ENCODE peak calls at places on chromosomes 1 and 21, in four cellular contexts. B is HL-60; X is cardiac muscle cell; G is CD4-positive, CD25-positive, alpha-beta regulatory T cell. M is an unnamed sample.

GRCh38 chr1:116179398-116179797 is 68.2 kb downstream of the MAB21L3 start:
- DNase-seq in B (no peak), X (no peak), G (no peak), M (no peak)

GRCh38 chr1:158716335-158716734 is 4.2 kb downstream of the OR6K3 start:
- DNase-seq in B (no peak), G (no peak), X (no peak), M (no peak)

GRCh38 chr1:4059270-4059669 is 159.2 kb upstream of the C1orf174 start:
- DNase-seq in X (no peak), G (no peak), B (no peak), M (no peak)

GRCh38 chr1:151847867-151848596 is 5.5 kb downstream of the THEM5 start:
- DNase-seq in B (no peak), G (no peak), X (peak; percentile 55), M (no peak)

GRCh38 chr1:180566495-180566894 is 7.7 kb downstream of the OVAAL start:
- DNase-seq in G (no peak), B (no peak), X (no peak), M (no peak)

GRCh38 chr1:161766102-161766981 is at the start of gene ATF6:
- DNase-seq in G (peak; percentile 91), X (peak; percentile 96), B (peak; percentile 94), M (peak; percentile 88)

GRCh38 chr1:160522622-160523345 is at the start of gene SLAMF6:
- DNase-seq in B (peak; percentile 43), G (peak; percentile 81), X (no peak), M (no peak)

GRCh38 chr1:76659171-76659940 is 207.9 kb upstream of the ST6GALNAC5 start:
- DNase-seq in G (no peak), B (no peak), X (no peak), M (no peak)

GRCh38 chr1:160205974-160206369 is 788 bp downstream of the PEA15 start:
- DNase-seq in B (no peak), X (peak; percentile 45), G (peak; percentile 66), M (peak; percentile 23)

GRCh38 chr1:169707917-169708604 is 3.4 kb downstream of the SELL start:
- DNase-seq in G (peak; percentile 58), B (no peak), X (no peak), M (no peak)

GRCh38 chr1:156426015-156426414 is 57.0 kb downstream of the RHBG start:
- DNase-seq in G (no peak), B (no peak), X (no peak), M (no peak)

GRCh38 chr1:154609398-154610380 is 1.7 kb upstream of the ADAR start:
- DNase-seq in B (no peak), G (peak; percentile 74), X (no peak), M (no peak)

GRCh38 chr1:17234405-17234804 is 14.5 kb upstream of the PADI3 start:
- DNase-seq in G (no peak), B (no peak), X (no peak), M (no peak)

GRCh38 chr1:64675718-64676345 is 69.0 kb upstream of the RAVER2 start:
- DNase-seq in G (peak; percentile 23), B (no peak), X (peak; percentile 50), M (no peak)

GRCh38 chr1:19648239-19648638 is 4.1 kb downstream of the NBL1 start:
- DNase-seq in X (no peak), B (no peak), G (no peak), M (no peak)

GRCh38 chr1:189131576-189131975 is 1346.1 kb downstream of the BRINP3 start:
- DNase-seq in B (no peak), X (no peak), G (no peak), M (no peak)

GRCh38 chr1:58739851-58740466 is 40.1 kb upstream of the MYSM1 start:
- DNase-seq in B (peak; percentile 49), X (peak; percentile 79), G (peak; percentile 63), M (no peak)

GRCh38 chr1:246959944-246960693 is 28.4 kb upstream of the AHCTF1 start:
- DNase-seq in X (peak; percentile 33), G (no peak), B (peak; percentile 36), M (no peak)

GRCh38 chr1:42172394-42173133 is 8.0 kb upstream of the GUCA2A start:
- DNase-seq in G (no peak), X (no peak), B (no peak), M (no peak)

GRCh38 chr1:25616932-25617625 is 488 bp downstream of the MAN1C1 start:
- DNase-seq in G (peak; percentile 38), B (no peak), X (no peak), M (no peak)

GRCh38 chr1:107545056-107545597 is 404.3 kb downstream of the NTNG1 start:
- DNase-seq in X (no peak), B (no peak), G (no peak), M (no peak)

GRCh38 chr1:80417651-80418050 is 1383.1 kb upstream of the ADGRL2 start:
- DNase-seq in B (no peak), X (peak; percentile 16), G (no peak), M (no peak)

GRCh38 chr1:241156231-241156965 is 200.6 kb downstream of the RGS7 start:
- DNase-seq in G (no peak), B (no peak), X (no peak), M (no peak)

GRCh38 chr1:56034222-56034621 is 545.1 kb downstream of the PLPP3 start:
- DNase-seq in G (no peak), X (peak; percentile 64), B (no peak), M (no peak)

GRCh38 chr1:51234721-51235425 is 1.2 kb upstream of the RNF11 start:
- DNase-seq in G (peak; percentile 20), X (peak; percentile 25), B (peak; percentile 89), M (peak; percentile 39)

GRCh38 chr1:172383541-172383940 is 36.9 kb upstream of the C1orf105 start:
- DNase-seq in X (peak; percentile 66), B (no peak), G (no peak), M (no peak)

GRCh38 chr21:45800339-45801080 is 157.0 kb downstream of the PCBP3 start:
- DNase-seq in X (no peak), B (no peak), G (no peak), M (no peak)

GRCh38 chr1:42747125-42747524 is 7.1 kb upstream of the CLDN19 start:
- DNase-seq in B (peak; percentile 18), G (peak; percentile 27), X (peak; percentile 35), M (peak; percentile 19)

GRCh38 chr21:42022906-42023305 is 12.7 kb upstream of the ZBTB21 start:
- DNase-seq in G (no peak), X (no peak), B (no peak), M (no peak)

GRCh38 chr1:27137022-27137542 is 17.8 kb downstream of the SLC9A1 start:
- DNase-seq in G (peak; percentile 94), B (peak; percentile 95), X (no peak), M (peak; percentile 51)

GRCh38 chr1:161440312-161440894 is 64.9 kb upstream of the FCGR2A start:
- DNase-seq in X (peak; percentile 45), G (peak; percentile 74), B (peak; percentile 65), M (no peak)

GRCh38 chr1:102919659-102920058 is 188.7 kb downstream of the COL11A1 start:
- DNase-seq in B (no peak), G (no peak), X (peak; percentile 42), M (no peak)

GRCh38 chr1:201275266-201275666 is 8.0 kb upstream of the PKP1 start:
- DNase-seq in B (no peak), X (peak; percentile 47), G (no peak), M (no peak)

GRCh38 chr1:108852141-108852540 is 4.8 kb downstream of the AKNAD1 start:
- DNase-seq in X (peak; percentile 41), G (no peak), B (no peak), M (no peak)

GRCh38 chr1:226429051-226429461 is 21.2 kb upstream of the PARP1 start:
- DNase-seq in X (no peak), G (no peak), B (no peak), M (no peak)

DNA sequence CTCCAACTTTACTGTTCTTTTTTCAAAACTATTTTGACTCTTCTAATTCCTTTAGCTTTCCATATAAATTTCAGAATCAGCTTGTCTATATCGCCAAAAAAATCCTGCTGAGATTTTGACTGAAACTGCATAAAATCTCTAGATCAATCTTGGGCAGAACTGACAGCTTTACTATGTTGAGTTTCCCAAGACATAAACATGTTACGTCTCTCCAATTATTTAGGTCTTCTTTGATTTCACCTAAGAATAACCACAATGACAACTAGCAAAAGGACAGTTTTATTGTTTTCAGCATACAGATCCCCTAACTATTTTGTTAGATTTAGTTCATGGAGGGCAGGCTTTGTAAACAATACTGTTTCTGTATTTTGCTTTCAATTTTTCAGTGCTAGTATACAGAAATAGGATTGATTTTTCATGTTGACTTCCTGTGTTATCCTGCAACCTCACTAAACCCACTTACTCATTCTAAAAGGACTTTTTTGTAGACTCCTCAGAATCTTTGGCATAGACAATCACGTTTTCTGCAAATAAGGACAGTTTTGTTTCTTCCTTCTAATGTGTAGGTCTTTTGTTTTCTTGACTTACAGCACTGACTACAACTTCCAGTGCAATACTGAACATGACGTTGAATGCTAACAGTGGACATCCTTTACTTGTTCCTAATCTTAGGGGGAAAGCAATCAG is 63.4 kb downstream of the NPHP4 start:
- DNase-seq in B (no peak), G (no peak), X (no peak), M (no peak)
- H3K27ac ChIP-seq in B (no peak overlapping the region), G (no peak overlapping the region), X (no peak overlapping the region), M (peak overlapping the region; percentile 51)

DNA sequence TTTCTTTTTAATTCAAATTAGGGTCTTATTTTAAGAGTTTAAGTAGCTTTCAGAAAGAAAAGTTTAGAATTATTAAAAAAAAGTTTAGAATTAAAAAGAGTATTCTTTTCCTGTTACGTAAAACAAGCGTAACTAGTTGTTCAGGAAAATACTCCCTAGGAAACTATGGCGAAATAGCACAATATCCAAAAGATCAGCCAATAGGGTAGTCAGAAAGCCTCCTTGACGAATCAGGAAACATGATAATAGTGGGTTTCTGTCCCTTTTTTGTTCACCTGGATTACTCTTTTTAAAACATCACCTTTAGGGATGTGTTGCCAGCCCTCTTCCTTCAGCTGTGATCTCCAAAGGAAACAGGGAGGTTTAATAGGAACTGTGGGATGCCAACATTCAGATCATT is 25.2 kb downstream of the S1PR1 start:
- DNase-seq in X (peak; percentile 49), B (no peak), G (no peak), M (no peak)
- H3K27ac ChIP-seq in X (peak overlapping the region; percentile 56), B (peak overlapping the region; percentile 88), G (peak overlapping the region; percentile 15), M (no peak overlapping the region)

GRCh38 chr1:41173651-41174050 is 68.5 kb downstream of the SCMH1 start:
- DNase-seq in B (no peak), G (no peak), X (no peak), M (no peak)

GRCh38 chr1:41169799-41170180 is 72.3 kb downstream of the SCMH1 start:
- DNase-seq in X (no peak), G (no peak), B (no peak), M (no peak)

GRCh38 chr1:41174170-41174569 is 67.9 kb downstream of the SCMH1 start:
- DNase-seq in G (no peak), X (no peak), B (no peak), M (no peak)

GRCh38 chr1:41169066-41169798 is 72.9 kb downstream of the SCMH1 start:
- DNase-seq in X (peak; percentile 20), G (no peak), B (no peak), M (no peak)

GRCh38 chr1:41171266-41171874 is 70.7 kb downstream of the SCMH1 start:
- DNase-seq in B (no peak), G (no peak), X (no peak), M (no peak)
- H3K27ac ChIP-seq in B (no peak overlapping the region), G (no peak overlapping the region), X (no peak overlapping the region), M (no peak overlapping the region)

GRCh38 chr21:34958040-34958439 is 91.1 kb downstream of the RUNX1 start:
- DNase-seq in G (no peak), B (no peak), X (no peak), M (no peak)

GRCh38 chr21:34952701-34953100 is 96.4 kb downstream of the RUNX1 start:
- DNase-seq in B (no peak), G (peak; percentile 48), X (no peak), M (no peak)

GRCh38 chr21:34950980-34951379 is 98.1 kb downstream of the RUNX1 start:
- DNase-seq in G (no peak), X (no peak), B (no peak), M (no peak)

GRCh38 chr21:34956416-34957316 is 92.4 kb downstream of the RUNX1 start:
- DNase-seq in G (no peak), B (peak; percentile 38), X (no peak), M (no peak)

GRCh38 chr21:34953950-34954349 is 95.2 kb downstream of the RUNX1 start:
- DNase-seq in G (no peak), X (no peak), B (no peak), M (no peak)
- H3K27ac ChIP-seq in G (no peak overlapping the region), X (no peak overlapping the region), B (no peak overlapping the region), M (no peak overlapping the region)

M was measured in tibial nerve.